ENCODE peak calls at places on chromosome 7, in seven cellular contexts. One of them, this sample, is unnamed.

GRCh38 chr7:151711906-151712771 is 164.8 kb downstream of the PRKAG2 start:
- DNase-seq in BJ: no peak
- DNase-seq in epithelial cell of proximal tubule: no peak
- DNase-seq in endodermal cell: no peak
- DNase-seq in choroid plexus epithelial cell: no peak
- DNase-seq in fibroblast of lung: no peak
- DNase-seq in A673: no peak
- DNase-seq in this sample: no peak

GRCh38 chr7:68440870-68441269 is 1157.4 kb upstream of the AUTS2 start:
- DNase-seq in fibroblast of lung: no peak
- DNase-seq in choroid plexus epithelial cell: no peak
- DNase-seq in epithelial cell of proximal tubule: no peak
- DNase-seq in endodermal cell: no peak
- DNase-seq in BJ: no peak
- DNase-seq in A673: peak
- DNase-seq in this sample: no peak

GRCh38 chr7:2315787-2316186 is 1.5 kb upstream of the SNX8 start:
- DNase-seq in BJ: no peak
- DNase-seq in A673: no peak
- DNase-seq in epithelial cell of proximal tubule: no peak
- DNase-seq in endodermal cell: no peak
- DNase-seq in choroid plexus epithelial cell: no peak
- DNase-seq in fibroblast of lung: no peak
- DNase-seq in this sample: no peak

GRCh38 chr7:135789956-135790355 is 41.3 kb upstream of the FAM180A start:
- DNase-seq in endodermal cell: peak
- DNase-seq in epithelial cell of proximal tubule: no peak
- DNase-seq in BJ: no peak
- DNase-seq in A673: no peak
- DNase-seq in choroid plexus epithelial cell: no peak
- DNase-seq in fibroblast of lung: no peak
- DNase-seq in this sample: no peak

GRCh38 chr7:10346032-10346431 is 627.6 kb upstream of the PHF14 start:
- DNase-seq in endodermal cell: no peak
- DNase-seq in epithelial cell of proximal tubule: no peak
- DNase-seq in A673: no peak
- DNase-seq in BJ: no peak
- DNase-seq in choroid plexus epithelial cell: no peak
- DNase-seq in fibroblast of lung: peak
- DNase-seq in this sample: no peak

GRCh38 chr7:22147113-22147512 is 201.4 kb upstream of the CDCA7L start:
- DNase-seq in epithelial cell of proximal tubule: no peak
- DNase-seq in endodermal cell: no peak
- DNase-seq in A673: peak
- DNase-seq in BJ: no peak
- DNase-seq in fibroblast of lung: no peak
- DNase-seq in choroid plexus epithelial cell: peak
- DNase-seq in this sample: no peak

GRCh38 chr7:48097511-48098231 is 8.6 kb downstream of the UPP1 start:
- DNase-seq in epithelial cell of proximal tubule: no peak
- DNase-seq in choroid plexus epithelial cell: no peak
- DNase-seq in BJ: no peak
- DNase-seq in A673: no peak
- DNase-seq in fibroblast of lung: no peak
- DNase-seq in endodermal cell: peak
- DNase-seq in this sample: no peak

GRCh38 chr7:92615861-92616260 is 25.7 kb upstream of the FAM133B start:
- DNase-seq in epithelial cell of proximal tubule: no peak
- DNase-seq in endodermal cell: peak
- DNase-seq in fibroblast of lung: no peak
- DNase-seq in choroid plexus epithelial cell: no peak
- DNase-seq in A673: peak
- DNase-seq in BJ: no peak
- DNase-seq in this sample: no peak

GRCh38 chr7:102044984-102045673 is 227.7 kb downstream of the CUX1 start:
- DNase-seq in BJ: peak
- DNase-seq in choroid plexus epithelial cell: peak
- DNase-seq in endodermal cell: no peak
- DNase-seq in fibroblast of lung: peak
- DNase-seq in A673: peak
- DNase-seq in epithelial cell of proximal tubule: no peak
- DNase-seq in this sample: peak

GRCh38 chr7:140403878-140404564 is at the start of gene RAB19:
- DNase-seq in epithelial cell of proximal tubule: no peak
- DNase-seq in BJ: no peak
- DNase-seq in endodermal cell: peak
- DNase-seq in A673: no peak
- DNase-seq in fibroblast of lung: no peak
- DNase-seq in choroid plexus epithelial cell: no peak
- DNase-seq in this sample: no peak

GRCh38 chr7:43674559-43675436 is 54.5 kb downstream of the COA1 start:
- DNase-seq in fibroblast of lung: peak
- DNase-seq in endodermal cell: no peak
- DNase-seq in choroid plexus epithelial cell: peak
- DNase-seq in epithelial cell of proximal tubule: peak
- DNase-seq in BJ: peak
- DNase-seq in A673: peak
- DNase-seq in this sample: peak

GRCh38 chr7:919114-919442 is 35.4 kb downstream of the ADAP1 start:
- DNase-seq in BJ: no peak
- DNase-seq in choroid plexus epithelial cell: no peak
- DNase-seq in A673: no peak
- DNase-seq in epithelial cell of proximal tubule: no peak
- DNase-seq in endodermal cell: no peak
- DNase-seq in fibroblast of lung: no peak
- DNase-seq in this sample: no peak

GRCh38 chr7:98341106-98341505 is 59.6 kb downstream of the BRI3 start:
- DNase-seq in choroid plexus epithelial cell: peak
- DNase-seq in fibroblast of lung: peak
- DNase-seq in epithelial cell of proximal tubule: no peak
- DNase-seq in A673: no peak
- DNase-seq in endodermal cell: no peak
- DNase-seq in BJ: peak
- DNase-seq in this sample: no peak

GRCh38 chr7:16698200-16698910 is 52.4 kb downstream of the BZW2 start:
- DNase-seq in BJ: no peak
- DNase-seq in endodermal cell: no peak
- DNase-seq in A673: no peak
- DNase-seq in choroid plexus epithelial cell: no peak
- DNase-seq in fibroblast of lung: no peak
- DNase-seq in epithelial cell of proximal tubule: no peak
- DNase-seq in this sample: no peak

GRCh38 chr7:102404005-102404861 is 8.1 kb downstream of the PRKRIP1 start:
- DNase-seq in BJ: no peak
- DNase-seq in A673: peak
- DNase-seq in fibroblast of lung: peak
- DNase-seq in endodermal cell: peak
- DNase-seq in epithelial cell of proximal tubule: peak
- DNase-seq in choroid plexus epithelial cell: peak
- DNase-seq in this sample: peak

GRCh38 chr7:45658716-45659495 is 84.7 kb downstream of the ADCY1 start:
- DNase-seq in fibroblast of lung: no peak
- DNase-seq in choroid plexus epithelial cell: no peak
- DNase-seq in epithelial cell of proximal tubule: no peak
- DNase-seq in endodermal cell: peak
- DNase-seq in A673: no peak
- DNase-seq in BJ: no peak
- DNase-seq in this sample: no peak

GRCh38 chr7:46755120-46756034 is 826.5 kb downstream of the TNS3 start:
- DNase-seq in epithelial cell of proximal tubule: no peak
- DNase-seq in endodermal cell: no peak
- DNase-seq in A673: peak
- DNase-seq in BJ: no peak
- DNase-seq in choroid plexus epithelial cell: no peak
- DNase-seq in fibroblast of lung: peak
- DNase-seq in this sample: no peak

DNA sequence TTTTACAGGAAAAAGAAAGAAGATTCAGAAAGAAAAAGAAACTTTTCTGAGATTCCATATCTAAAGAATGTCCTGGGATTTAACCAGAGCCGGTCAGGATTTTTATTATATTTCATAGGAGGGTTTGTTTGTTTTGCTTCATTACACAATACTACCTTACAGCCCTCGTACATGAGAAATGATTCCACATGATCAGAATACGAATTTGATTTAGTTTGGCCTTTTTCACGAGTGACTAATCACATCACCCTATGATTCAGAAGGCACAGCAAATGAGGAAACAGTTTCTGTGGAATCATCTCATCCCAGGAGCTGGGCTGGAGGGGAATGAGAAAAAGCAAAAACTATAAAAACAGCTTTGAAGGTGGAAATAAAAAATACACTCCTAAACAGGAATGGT is 54.7 kb upstream of the VWC2 start:
- DNase-seq in fibroblast of lung: no peak
- DNase-seq in A673: no peak
- DNase-seq in epithelial cell of proximal tubule: peak
- DNase-seq in BJ: no peak
- DNase-seq in choroid plexus epithelial cell: no peak
- DNase-seq in endodermal cell: no peak
- DNase-seq in this sample: no peak
- H3K4me3 ChIP-seq in fibroblast of lung: no peak
- H3K4me3 ChIP-seq in A673: no peak
- H3K4me3 ChIP-seq in epithelial cell of proximal tubule: no peak
- H3K4me3 ChIP-seq in BJ: no peak
- H3K4me3 ChIP-seq in choroid plexus epithelial cell: no peak
- H3K4me3 ChIP-seq in endodermal cell: no peak
- H3K4me3 ChIP-seq in this sample: no peak

DNA sequence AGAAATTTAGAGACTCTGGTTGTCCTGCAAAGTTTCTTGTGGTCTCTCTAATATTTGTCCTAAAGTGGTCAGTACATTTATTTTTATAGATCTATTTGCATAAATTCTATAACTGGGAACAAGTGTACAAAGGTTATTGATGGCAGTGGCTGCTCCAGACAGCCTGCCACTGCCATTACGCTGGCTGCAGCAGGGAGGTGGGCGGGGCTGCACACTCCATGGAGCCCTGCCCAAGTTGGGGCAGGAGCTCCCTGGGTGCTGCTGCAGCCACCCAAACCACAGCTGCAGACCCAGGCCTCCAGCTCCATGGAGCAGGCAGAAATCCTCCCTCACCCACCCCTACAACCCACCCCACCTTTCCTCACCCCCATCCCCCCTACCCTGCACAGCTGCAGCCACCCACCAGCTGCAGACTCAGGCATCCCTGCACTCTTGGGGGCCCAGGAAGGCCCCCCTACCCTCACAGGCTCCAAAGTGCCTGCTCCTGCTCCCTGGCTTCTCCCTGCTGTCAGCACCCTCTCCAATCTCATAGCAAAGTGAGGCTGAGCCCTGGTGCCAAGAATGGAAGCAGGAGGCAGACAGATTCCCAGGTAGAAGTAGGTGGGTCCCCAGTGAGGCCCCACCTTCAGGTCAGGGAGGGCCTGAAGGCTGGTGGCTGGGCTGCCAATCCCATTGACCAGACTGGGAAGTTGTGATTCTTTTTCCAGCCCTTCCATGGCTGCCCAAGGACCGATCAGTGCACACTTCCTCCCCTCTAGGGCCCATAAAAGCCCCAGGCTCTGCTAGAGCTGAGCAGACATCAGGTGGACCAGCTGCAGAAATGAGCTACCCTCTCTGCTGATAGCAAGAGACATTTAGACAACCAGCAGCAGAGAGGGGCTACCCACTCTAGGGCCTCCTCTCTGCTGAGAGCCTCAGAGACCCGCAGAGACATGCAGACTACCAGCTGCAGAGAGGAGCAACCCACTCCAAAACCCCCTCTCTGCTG is 4.8 kb upstream of the CYP3A43 start:
- DNase-seq in fibroblast of lung: no peak
- DNase-seq in endodermal cell: no peak
- DNase-seq in choroid plexus epithelial cell: no peak
- DNase-seq in A673: no peak
- DNase-seq in epithelial cell of proximal tubule: no peak
- DNase-seq in BJ: no peak
- DNase-seq in this sample: no peak
- TF ChIP-seq CTCF in fibroblast of lung: no peak
- TF ChIP-seq CTCF in endodermal cell: no peak
- TF ChIP-seq CTCF in choroid plexus epithelial cell: no peak
- TF ChIP-seq CTCF in A673: no peak
- TF ChIP-seq CTCF in epithelial cell of proximal tubule: no peak
- TF ChIP-seq CTCF in BJ: no peak
- TF ChIP-seq CTCF in this sample: no peak

DNA sequence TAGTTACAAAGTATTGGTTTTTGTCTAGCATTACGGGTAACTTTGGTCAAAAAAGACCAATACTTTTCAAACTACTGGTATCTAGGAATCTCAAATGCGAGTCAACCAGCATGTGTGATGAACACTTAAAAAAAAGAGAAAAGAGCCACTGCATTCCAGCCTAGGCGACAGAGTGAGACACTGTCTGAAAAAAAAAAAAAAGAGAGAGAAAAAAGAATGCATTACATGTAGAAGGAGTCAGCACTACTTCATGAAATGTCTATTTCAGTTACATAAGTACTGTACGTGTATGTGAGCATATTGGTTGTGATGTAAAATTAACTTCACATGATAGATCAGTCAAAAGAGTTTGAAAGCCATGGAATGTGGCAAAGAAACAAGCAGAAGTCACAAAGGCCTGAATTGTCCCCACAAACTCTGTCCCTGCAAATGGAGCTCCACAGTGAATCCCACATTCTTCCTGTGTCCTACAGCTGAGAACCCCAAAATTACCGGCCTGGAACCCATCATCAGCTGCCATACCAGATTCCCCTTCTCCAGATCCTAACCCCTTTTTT is 1.6 kb downstream of the DENND11 start:
- DNase-seq in A673: no peak
- DNase-seq in choroid plexus epithelial cell: peak
- DNase-seq in fibroblast of lung: no peak
- DNase-seq in epithelial cell of proximal tubule: no peak
- DNase-seq in BJ: no peak
- DNase-seq in endodermal cell: no peak
- DNase-seq in this sample: no peak
- H3K4me3 ChIP-seq in A673: no peak
- H3K4me3 ChIP-seq in choroid plexus epithelial cell: peak
- H3K4me3 ChIP-seq in fibroblast of lung: no peak
- H3K4me3 ChIP-seq in epithelial cell of proximal tubule: peak
- H3K4me3 ChIP-seq in BJ: peak
- H3K4me3 ChIP-seq in endodermal cell: peak
- H3K4me3 ChIP-seq in this sample: peak

GRCh38 chr7:91031757-91032156 is 232.5 kb upstream of the FZD1 start:
- DNase-seq in choroid plexus epithelial cell: no peak
- DNase-seq in A673: no peak
- DNase-seq in endodermal cell: peak
- DNase-seq in BJ: no peak
- DNase-seq in epithelial cell of proximal tubule: no peak
- DNase-seq in fibroblast of lung: no peak
- DNase-seq in this sample: no peak

GRCh38 chr7:91039033-91039432 is 225.2 kb upstream of the FZD1 start:
- DNase-seq in A673: no peak
- DNase-seq in choroid plexus epithelial cell: no peak
- DNase-seq in BJ: no peak
- DNase-seq in epithelial cell of proximal tubule: no peak
- DNase-seq in fibroblast of lung: no peak
- DNase-seq in endodermal cell: no peak
- DNase-seq in this sample: no peak

GRCh38 chr7:91033574-91033973 is 230.7 kb upstream of the FZD1 start:
- DNase-seq in BJ: no peak
- DNase-seq in A673: peak
- DNase-seq in fibroblast of lung: no peak
- DNase-seq in choroid plexus epithelial cell: no peak
- DNase-seq in endodermal cell: no peak
- DNase-seq in epithelial cell of proximal tubule: no peak
- DNase-seq in this sample: no peak

GRCh38 chr7:91030680-91031079 is 233.6 kb upstream of the FZD1 start:
- DNase-seq in fibroblast of lung: no peak
- DNase-seq in choroid plexus epithelial cell: no peak
- DNase-seq in BJ: no peak
- DNase-seq in A673: no peak
- DNase-seq in epithelial cell of proximal tubule: no peak
- DNase-seq in endodermal cell: peak
- DNase-seq in this sample: no peak

GRCh38 chr7:91034459-91035368 is 229.5 kb upstream of the FZD1 start:
- DNase-seq in endodermal cell: peak
- DNase-seq in choroid plexus epithelial cell: peak
- DNase-seq in BJ: no peak
- DNase-seq in fibroblast of lung: peak
- DNase-seq in A673: peak
- DNase-seq in epithelial cell of proximal tubule: peak
- DNase-seq in this sample: peak
- TF ChIP-seq CTCF in endodermal cell: peak
- TF ChIP-seq CTCF in choroid plexus epithelial cell: peak
- TF ChIP-seq CTCF in BJ: peak
- TF ChIP-seq CTCF in fibroblast of lung: peak
- TF ChIP-seq CTCF in A673: peak
- TF ChIP-seq CTCF in epithelial cell of proximal tubule: peak
- TF ChIP-seq CTCF in this sample: peak